ENCODE peak calls at places on chromosome 9, in six cellular contexts. Y, I, G, Q, A and E are unnamed samples.

GRCh38 chr9:136623849-136624183 is 38.9 kb upstream of the EGFL7 start:
- DNase-seq in Y (peak), I (no peak), G (peak), Q (no peak), A (no peak), E (peak)

GRCh38 chr9:78010419-78010818 is 21.2 kb downstream of the GNAQ start:
- DNase-seq in Y (no peak), I (no peak), G (no peak), Q (no peak), A (no peak), E (no peak)

GRCh38 chr9:5630038-5630507 is 1.2 kb downstream of the RIC1 start:
- DNase-seq in Y (peak), I (no peak), G (no peak), Q (no peak), A (no peak), E (no peak)

GRCh38 chr9:98851730-98852462 is 44.4 kb downstream of the GALNT12 start:
- DNase-seq in Y (no peak), I (no peak), G (no peak), Q (no peak), A (no peak), E (no peak)

GRCh38 chr9:33044162-33044673 is 19.1 kb downstream of the DNAJA1 start:
- DNase-seq in Y (peak), I (peak), G (peak), Q (peak), A (peak), E (peak)

GRCh38 chr9:121325387-121325786 is 44.7 kb downstream of the STOM start:
- DNase-seq in Y (no peak), I (no peak), G (no peak), Q (no peak), A (no peak), E (no peak)

GRCh38 chr9:12798066-12798770 is 23.4 kb downstream of the LURAP1L start:
- DNase-seq in Y (no peak), I (no peak), G (no peak), Q (no peak), A (no peak), E (no peak)

GRCh38 chr9:33129886-33130284 is 37.3 kb downstream of the B4GALT1 start:
- DNase-seq in Y (peak), I (no peak), G (no peak), Q (peak), A (peak), E (no peak)

GRCh38 chr9:6564370-6564769 is 81.2 kb downstream of the GLDC start:
- DNase-seq in Y (no peak), I (no peak), G (no peak), Q (no peak), A (no peak), E (no peak)

GRCh38 chr9:107755267-107755666 is 265.7 kb upstream of the KLF4 start:
- DNase-seq in Y (peak), I (no peak), G (peak), Q (no peak), A (peak), E (no peak)

GRCh38 chr9:134498767-134499166 is 142.8 kb upstream of the COL5A1 start:
- DNase-seq in Y (no peak), I (no peak), G (no peak), Q (no peak), A (no peak), E (no peak)

GRCh38 chr9:124038239-124038638 is 26.7 kb downstream of the LHX2 start:
- DNase-seq in Y (no peak), I (no peak), G (no peak), Q (peak), A (no peak), E (no peak)

GRCh38 chr9:96071245-96072124 is 196.0 kb downstream of the ERCC6L2 start:
- DNase-seq in Y (no peak), I (no peak), G (no peak), Q (no peak), A (peak), E (no peak)

GRCh38 chr9:126205260-126205659 is 121.4 kb upstream of the MVB12B start:
- DNase-seq in Y (no peak), I (no peak), G (no peak), Q (no peak), A (no peak), E (no peak)

GRCh38 chr9:73133921-73134407 is 17.7 kb upstream of the ANXA1 start:
- DNase-seq in Y (no peak), I (no peak), G (peak), Q (no peak), A (no peak), E (no peak)

GRCh38 chr9:694499-695154 is 146.9 kb upstream of the DMRT1 start:
- DNase-seq in Y (no peak), I (peak), G (no peak), Q (no peak), A (no peak), E (peak)

GRCh38 chr9:117354997-117355396 is 59.9 kb downstream of the ASTN2 start:
- DNase-seq in Y (no peak), I (no peak), G (no peak), Q (no peak), A (no peak), E (no peak)

GRCh38 chr9:117359910-117360309 is 54.9 kb downstream of the ASTN2 start:
- DNase-seq in Y (no peak), I (no peak), G (no peak), Q (no peak), A (no peak), E (no peak)

GRCh38 chr9:117354252-117354847 is 60.5 kb downstream of the ASTN2 start:
- DNase-seq in Y (no peak), I (no peak), G (no peak), Q (no peak), A (no peak), E (no peak)

GRCh38 chr9:117355542-117355941 is 59.3 kb downstream of the ASTN2 start:
- DNase-seq in Y (no peak), I (no peak), G (no peak), Q (no peak), A (no peak), E (no peak)
- H3K4me3 ChIP-seq in Y (no peak), I (no peak), G (no peak), Q (no peak), A (no peak), E (no peak)

GRCh38 chr9:109150925-109151547 is 16.0 kb downstream of the FRRS1L start:
- DNase-seq in Y (peak), I (no peak), G (no peak), Q (no peak), A (peak), E (no peak)
- H3K27ac ChIP-seq in Y (no peak), I (no peak), G (no peak), Q (no peak), A (no peak), E (no peak)

DNA sequence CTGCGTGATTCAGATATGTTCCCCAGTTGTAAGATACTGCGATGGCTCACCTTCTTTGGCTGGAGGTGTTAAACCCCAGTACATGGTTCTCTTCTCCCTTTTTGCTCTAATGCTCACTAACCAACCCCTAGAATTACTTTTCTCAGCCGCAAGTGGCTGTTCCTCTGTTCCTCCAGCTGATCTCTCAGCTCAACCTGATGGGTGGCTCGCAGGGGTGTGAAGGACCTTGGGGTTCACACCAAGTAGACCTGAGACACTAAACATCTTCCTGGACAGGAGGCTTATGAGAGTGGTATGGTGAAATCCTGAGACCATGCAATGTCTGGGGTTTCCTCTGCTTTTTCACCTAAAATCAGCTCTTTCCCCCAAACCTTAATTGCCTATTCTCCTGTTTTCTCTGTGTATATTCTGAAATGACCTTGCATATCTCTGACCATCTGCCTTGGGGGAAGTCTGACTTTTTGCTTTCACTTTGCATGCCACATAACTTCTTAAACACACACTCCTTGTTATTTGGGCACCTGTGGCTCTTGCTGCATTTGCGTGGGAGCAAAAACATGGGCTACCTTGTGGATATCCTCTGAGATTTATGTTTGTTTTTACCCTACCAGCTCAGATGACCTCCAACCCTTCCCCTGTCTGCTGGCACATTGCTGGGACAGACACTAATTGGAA is 15.9 kb upstream of the IFNA14 start:
- DNase-seq in Y (no peak), I (no peak), G (no peak), Q (no peak), A (no peak), E (no peak)
- H3K4me3 ChIP-seq in Y (no peak), I (no peak), G (no peak), Q (no peak), A (no peak), E (no peak)

GRCh38 chr9:129620669-129621295 is at the start of gene C9orf50:
- DNase-seq in Y (no peak), I (no peak), G (no peak), Q (no peak), A (no peak), E (no peak)
- H3K27ac ChIP-seq in Y (no peak), I (no peak), G (peak), Q (no peak), A (no peak), E (no peak)

GRCh38 chr9:16725066-16725465 is 145.4 kb downstream of the BNC2 start:
- DNase-seq in Y (no peak), I (no peak), G (no peak), Q (no peak), A (no peak), E (no peak)

GRCh38 chr9:16726718-16727451 is 143.6 kb downstream of the BNC2 start:
- DNase-seq in Y (peak), I (peak), G (peak), Q (peak), A (peak), E (peak)

GRCh38 chr9:16727452-16728127 is 142.9 kb downstream of the BNC2 start:
- DNase-seq in Y (no peak), I (no peak), G (no peak), Q (no peak), A (no peak), E (no peak)

GRCh38 chr9:16728128-16728505 is 142.4 kb downstream of the BNC2 start:
- DNase-seq in Y (no peak), I (no peak), G (no peak), Q (no peak), A (no peak), E (no peak)

DNA sequence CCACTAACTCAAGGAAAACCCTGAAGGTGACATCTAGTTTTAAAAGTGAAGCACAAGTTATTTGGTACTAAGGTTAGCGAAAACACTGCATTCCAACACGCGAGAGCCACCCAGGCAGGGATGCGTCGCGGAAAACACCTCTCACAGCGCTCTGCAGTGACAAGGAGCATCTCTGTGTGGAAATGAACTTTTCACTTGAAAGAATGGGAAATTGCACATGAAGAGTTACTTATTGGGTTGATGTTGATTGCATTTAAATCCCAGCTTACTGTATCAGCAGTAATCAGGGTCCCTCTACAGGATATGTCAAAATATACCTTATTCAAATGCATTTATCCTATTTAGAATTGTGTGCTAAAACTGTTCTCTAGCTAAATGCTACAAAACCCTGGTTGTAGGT is 144.4 kb downstream of the BNC2 start:
- DNase-seq in Y (no peak), I (no peak), G (no peak), Q (no peak), A (no peak), E (no peak)
- H3K4me3 ChIP-seq in Y (no peak), I (peak), G (no peak), Q (no peak), A (no peak), E (no peak)

GRCh38 chr9:115397591-115398312 is 279.8 kb upstream of the TNC start:
- DNase-seq in Y (no peak), I (no peak), G (no peak), Q (no peak), A (no peak), E (no peak)

GRCh38 chr9:115395511-115396021 is 277.6 kb upstream of the TNC start:
- DNase-seq in Y (no peak), I (no peak), G (no peak), Q (no peak), A (no peak), E (no peak)

GRCh38 chr9:115391166-115391825 is 273.3 kb upstream of the TNC start:
- DNase-seq in Y (no peak), I (no peak), G (no peak), Q (no peak), A (no peak), E (no peak)

GRCh38 chr9:115396071-115396529 is 278.1 kb upstream of the TNC start:
- DNase-seq in Y (no peak), I (no peak), G (no peak), Q (no peak), A (no peak), E (no peak)

DNA sequence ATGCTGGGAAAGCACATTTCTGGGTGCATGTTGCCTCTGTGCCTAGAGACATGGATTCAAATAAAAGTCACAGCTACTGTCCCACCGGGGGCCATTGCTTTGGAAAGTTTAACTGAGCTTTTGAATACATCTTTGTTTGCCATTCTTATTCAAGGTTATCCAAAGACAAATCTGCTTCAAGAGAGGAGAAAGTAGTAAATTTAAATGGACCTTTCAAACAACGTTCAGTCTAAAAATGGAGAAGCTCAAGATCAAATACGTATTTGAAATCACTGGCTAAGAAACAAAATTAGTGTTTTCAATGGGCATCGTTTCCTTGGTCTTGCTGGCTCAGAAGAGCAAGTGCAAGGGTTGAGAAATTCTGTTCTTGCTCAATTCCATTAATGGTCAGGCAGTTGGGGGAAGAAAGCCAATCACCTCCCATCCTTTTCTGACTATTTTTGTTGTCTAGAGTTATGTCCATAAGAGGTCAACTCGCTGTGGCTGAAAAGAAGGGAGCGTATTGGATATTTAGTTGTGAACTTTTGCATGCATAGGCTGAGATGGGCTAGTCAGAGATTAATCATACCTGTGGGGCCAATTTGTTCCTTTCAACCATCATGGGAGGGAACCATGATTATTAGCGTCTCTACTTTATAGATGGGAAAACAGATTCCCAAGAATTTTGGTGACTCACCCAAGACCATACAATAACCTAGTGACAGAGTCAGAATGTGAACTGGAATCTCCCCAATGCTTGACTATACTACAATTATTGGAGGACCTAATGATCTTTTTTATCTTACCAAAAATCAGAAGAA is 276.2 kb upstream of the TNC start:
- DNase-seq in Y (no peak), I (no peak), G (no peak), Q (no peak), A (no peak), E (no peak)
- H3K27ac ChIP-seq in Y (no peak), I (no peak), G (no peak), Q (no peak), A (no peak), E (no peak)

DNA sequence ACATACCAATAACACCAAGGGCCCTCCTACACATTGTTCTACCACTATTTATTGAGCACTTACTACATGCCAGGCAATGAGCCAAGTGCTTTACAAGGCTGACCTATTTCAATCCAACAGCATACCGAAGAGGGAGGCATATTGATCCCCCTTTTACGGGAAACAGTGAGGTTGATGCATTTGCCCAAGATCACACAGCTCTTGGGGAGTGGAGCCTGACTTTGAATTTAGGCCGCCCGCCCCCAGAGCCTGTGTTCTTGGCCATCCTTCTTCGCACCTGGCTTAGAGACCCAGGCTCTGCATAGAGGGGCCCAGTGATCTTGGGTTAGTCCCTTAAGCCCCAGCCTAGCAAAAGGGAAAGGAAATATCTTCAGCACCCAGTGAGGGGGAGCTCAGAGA is 158.1 kb upstream of the IER5L start:
- DNase-seq in Y (no peak), I (no peak), G (no peak), Q (no peak), A (no peak), E (no peak)
- H3K4me3 ChIP-seq in Y (peak), I (peak), G (peak), Q (peak), A (no peak), E (peak)

GRCh38 chr9:128677787-128678186 is 11.2 kb upstream of the SET start:
- DNase-seq in Y (no peak), I (no peak), G (no peak), Q (no peak), A (no peak), E (no peak)
- H3K27ac ChIP-seq in Y (no peak), I (no peak), G (no peak), Q (no peak), A (no peak), E (no peak)

GRCh38 chr9:19233344-19233743 is 2.9 kb downstream of the DENND4C start:
- DNase-seq in Y (no peak), I (no peak), G (no peak), Q (no peak), A (no peak), E (no peak)
- H3K4me3 ChIP-seq in Y (no peak), I (peak), G (peak), Q (peak), A (no peak), E (peak)